ENCODE peak calls at places on chromosome 17, in four cellular contexts. P is PC-9, N is osteoblast, D is endothelial cell of umbilical vein. Z is an unnamed sample.
A peak's percentile ranks its signal among the peaks of the same experiment; 100 is the strongest.

GRCh38 chr17:45093444-45094110 is 32.5 kb downstream of the NMT1 start:
- DNase-seq in P (no peak), D (no peak), N (peak; percentile 73), Z (no peak)

GRCh38 chr17:7656958-7657715 is 6.4 kb downstream of the ATP1B2 start:
- DNase-seq in P (no peak), N (no peak), D (no peak), Z (no peak)

GRCh38 chr17:66580178-66580577 is 254.7 kb upstream of the CACNG5 start:
- DNase-seq in D (peak; percentile 66), N (peak; percentile 85), P (peak; percentile 25), Z (no peak)

GRCh38 chr17:76373481-76373825 is 11.0 kb upstream of the SPHK1 start:
- DNase-seq in P (no peak), D (no peak), N (no peak), Z (no peak)

GRCh38 chr17:10121971-10122707 is 76.3 kb downstream of the GAS7 start:
- DNase-seq in D (no peak), N (no peak), P (no peak), Z (no peak)

GRCh38 chr17:82794781-82795505 is 43.1 kb downstream of the TBCD start:
- DNase-seq in P (no peak), N (peak; percentile 62), D (no peak), Z (no peak)

GRCh38 chr17:76558210-76559095 is 18.6 kb downstream of the PRCD start:
- DNase-seq in D (peak; percentile 48), P (no peak), N (peak; percentile 29), Z (peak; percentile 52)

GRCh38 chr17:75012320-75013076 is at the start of gene MRPL58:
- DNase-seq in N (peak; percentile 97), D (peak; percentile 81), P (peak; percentile 83), Z (peak; percentile 91)

GRCh38 chr17:2244545-2245525 is 58.8 kb downstream of the SMG6 start:
- DNase-seq in D (peak; percentile 97), N (peak; percentile 92), P (peak; percentile 76), Z (peak; percentile 76)

GRCh38 chr17:29996458-29996857 is 55.0 kb downstream of the EFCAB5 start:
- DNase-seq in D (no peak), P (no peak), N (no peak), Z (no peak)

GRCh38 chr17:20930065-20930760 is 112.6 kb downstream of the USP22 start:
- DNase-seq in D (no peak), N (no peak), P (no peak), Z (no peak)

GRCh38 chr17:11140501-11140900 is 100.5 kb upstream of the SHISA6 start:
- DNase-seq in P (no peak), N (no peak), D (no peak), Z (no peak)

GRCh38 chr17:30236807-30237206 is 1.3 kb upstream of the SLC6A4 start:
- DNase-seq in P (peak; percentile 49), N (peak; percentile 92), D (peak; percentile 44), Z (peak; percentile 39)

GRCh38 chr17:72099919-72100318 is 20.9 kb upstream of the SOX9 start:
- DNase-seq in D (no peak), N (no peak), P (no peak), Z (no peak)

GRCh38 chr17:49361129-49361901 is 735 bp downstream of the ZNF652 start:
- DNase-seq in P (peak; percentile 23), D (peak; percentile 67), N (peak; percentile 89), Z (peak; percentile 77)

GRCh38 chr17:82080789-82081464 is 15.3 kb upstream of the DUS1L start:
- DNase-seq in N (no peak), P (no peak), D (no peak), Z (no peak)

GRCh38 chr17:66405836-66406679 is 103.6 kb downstream of the PRKCA start:
- DNase-seq in D (peak; percentile 63), P (no peak), N (no peak), Z (no peak)

GRCh38 chr17:40073454-40074174 is 10.8 kb downstream of the THRA start:
- DNase-seq in D (no peak), P (no peak), N (peak; percentile 43), Z (no peak)

DNA sequence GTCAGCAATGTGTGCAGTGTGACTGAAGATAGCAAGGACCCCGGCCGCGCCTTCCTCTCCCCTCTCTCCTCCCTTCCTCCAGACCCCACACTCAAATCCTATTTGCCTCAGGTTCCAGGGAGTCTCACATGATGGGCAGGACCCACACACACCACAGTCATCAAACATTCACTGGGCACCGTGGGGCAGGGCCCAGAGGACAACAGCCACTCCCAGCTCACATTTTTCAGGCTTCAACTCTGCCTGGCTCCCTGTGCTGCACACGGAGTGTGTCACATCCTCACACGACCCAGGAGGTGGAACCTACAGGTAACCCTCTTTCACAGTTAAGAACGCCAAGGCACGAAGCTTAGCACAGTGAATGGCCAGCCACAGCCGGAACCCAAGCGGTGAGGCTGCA is 30.5 kb downstream of the PEMT start:
- DNase-seq in D (no peak), P (no peak), N (peak; percentile 74), Z (no peak)
- H4K20me1 ChIP-seq in D (no peaks in the 10 kb centered on the region), P (peaks cover 74% of the 10 kb centered on the region), N (peaks cover 7% of the 10 kb centered on the region), Z (no peaks in the 10 kb centered on the region)

GRCh38 chr17:78724999-78725398 is 57.1 kb downstream of the CYTH1 start:
- DNase-seq in D (no peak), N (no peak), P (no peak), Z (no peak)
- H4K20me1 ChIP-seq in D (peaks cover 7% of the 10 kb centered on the region), N (peaks cover 80% of the 10 kb centered on the region), P (peaks cover 4% of the 10 kb centered on the region), Z (no peaks in the 10 kb centered on the region)

DNA sequence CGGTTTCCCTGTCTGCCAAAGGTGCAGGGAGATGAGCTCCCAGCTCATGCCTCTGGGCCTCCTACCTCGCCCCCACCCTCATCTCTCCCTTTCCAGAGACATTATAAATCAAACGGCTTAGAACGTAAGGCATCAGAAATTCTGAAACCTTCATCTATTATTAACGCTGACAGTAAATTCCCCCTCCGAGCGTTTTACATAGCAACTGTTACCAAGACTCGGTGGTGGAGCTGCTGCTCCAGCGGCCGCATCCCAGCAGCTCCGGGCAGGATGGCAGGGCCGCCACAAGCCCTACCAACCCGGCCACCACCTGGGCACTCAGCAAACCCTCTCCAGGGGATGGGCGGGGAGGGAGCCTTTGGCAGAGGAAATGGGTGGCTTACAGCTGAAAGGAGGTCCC is 76.7 kb downstream of the RAI1 start:
- DNase-seq in D (no peak), N (no peak), P (no peak), Z (no peak)
- H4K20me1 ChIP-seq in D (no peaks in the 10 kb centered on the region), N (peaks cover 65% of the 10 kb centered on the region), P (peaks cover 96% of the 10 kb centered on the region), Z (no peaks in the 10 kb centered on the region)

DNA sequence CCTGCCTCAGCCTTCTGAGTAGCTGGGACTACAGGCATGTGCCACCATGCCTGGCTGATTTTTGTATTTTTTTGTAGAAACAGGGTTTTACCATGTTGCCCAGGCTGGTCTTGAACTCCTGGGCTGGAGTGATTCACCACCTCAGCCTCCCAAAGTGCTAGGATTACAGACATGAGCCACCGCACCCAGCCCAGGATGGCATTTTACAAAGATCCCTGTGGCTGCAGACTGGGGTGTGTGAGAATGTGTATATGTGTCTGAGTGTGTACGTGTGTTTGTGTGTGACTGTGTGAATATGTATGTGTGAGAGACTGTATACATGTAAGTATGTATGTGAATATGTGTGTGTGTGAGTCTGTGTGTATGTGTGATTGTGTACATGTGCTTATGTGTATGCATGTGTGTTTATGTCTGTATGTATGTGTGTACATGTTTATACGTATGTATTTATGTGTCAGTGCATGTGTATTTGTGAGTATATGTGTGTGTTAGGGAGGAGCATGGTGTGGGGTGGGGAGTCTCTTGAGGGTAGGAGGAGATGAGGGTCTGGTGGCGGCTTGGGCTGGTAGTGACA is 17.0 kb downstream of the RPTOR start:
- DNase-seq in N (peak; percentile 62), D (no peak), P (no peak), Z (no peak)
- H4K20me1 ChIP-seq in N (peaks cover 34% of the 10 kb centered on the region), D (no peaks in the 10 kb centered on the region), P (peaks cover 9% of the 10 kb centered on the region), Z (peaks cover 22% of the 10 kb centered on the region)